ENCODE peak calls at places on chromosomes 1 and 21, in four cellular contexts. P, H, C and Z are unnamed samples. For H3K79me2, the result is how much of the 10 kb centered on the place peaks cover.

GRCh38 chr1:40901886-40902633 is 39.9 kb upstream of the CITED4 start:
- DNase-seq in P (peak), H (peak), C (no peak), Z (peak)

GRCh38 chr1:245859510-245860114 is 647.5 kb downstream of the SMYD3 start:
- DNase-seq in P (no peak), H (no peak), C (no peak), Z (no peak)

GRCh38 chr1:92317836-92318493 is 19.1 kb downstream of the RPAP2 start:
- DNase-seq in P (no peak), H (no peak), C (no peak), Z (no peak)

GRCh38 chr1:179082308-179083030 is 599 bp downstream of the TOR3A start:
- DNase-seq in P (peak), H (no peak), C (peak), Z (peak)

GRCh38 chr1:227760377-227760776 is 25.1 kb downstream of the SNAP47 start:
- DNase-seq in P (no peak), H (no peak), C (no peak), Z (no peak)

GRCh38 chr1:151701515-151701914 is 15.1 kb downstream of the CELF3 start:
- DNase-seq in P (no peak), H (no peak), C (no peak), Z (no peak)

GRCh38 chr1:184101116-184101515 is 49.6 kb downstream of the TSEN15 start:
- DNase-seq in P (no peak), H (no peak), C (no peak), Z (no peak)

GRCh38 chr21:37770496-37770895 is 145.8 kb downstream of the KCNJ6 start:
- DNase-seq in P (no peak), H (no peak), C (no peak), Z (no peak)

GRCh38 chr1:172699111-172699510 is 40.2 kb downstream of the FASLG start:
- DNase-seq in P (no peak), H (no peak), C (no peak), Z (peak)

GRCh38 chr1:38512789-38513188 is 346.8 kb downstream of the RRAGC start:
- DNase-seq in P (no peak), H (no peak), C (no peak), Z (no peak)

GRCh38 chr21:32595431-32595830 is 10.1 kb upstream of the TCP10L start:
- DNase-seq in P (no peak), H (no peak), C (no peak), Z (no peak)

GRCh38 chr1:243254233-243254926 is 701 bp downstream of the CEP170 start:
- DNase-seq in P (peak), H (peak), C (peak), Z (peak)

DNA sequence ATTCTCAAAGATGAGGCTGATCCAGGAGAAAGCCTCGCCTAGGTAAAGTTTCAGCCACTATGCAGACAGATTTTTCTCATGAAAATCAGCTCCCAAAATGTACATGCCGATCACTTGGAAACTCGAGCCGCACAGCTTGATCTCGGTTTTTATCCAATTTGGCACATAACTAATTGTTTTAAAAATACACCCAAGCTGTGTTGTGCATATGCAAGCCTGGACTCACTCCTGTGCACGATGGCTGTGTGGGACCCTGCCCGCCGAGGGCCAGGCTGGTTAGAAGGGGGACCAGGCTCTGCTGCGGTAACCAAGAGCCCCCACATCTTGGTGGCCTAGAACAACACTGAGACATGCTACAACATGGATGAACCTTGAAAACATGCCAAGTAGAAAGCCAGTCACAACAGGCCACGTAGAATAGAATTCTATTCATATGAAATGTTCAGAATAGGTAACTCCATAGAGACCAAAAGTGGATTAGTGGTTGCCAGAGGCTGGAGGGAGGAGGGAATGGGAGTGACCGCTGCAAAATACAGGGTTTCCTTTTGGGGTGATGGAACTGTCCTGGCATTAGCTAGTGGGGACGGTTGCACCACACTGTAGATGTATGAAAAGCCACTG is 16.1 kb upstream of the LDLRAP1 start:
- DNase-seq in P (no peak), H (no peak), C (no peak), Z (no peak)
- H3K79me2 ChIP-seq in P (under half), H (under half), C (under half), Z (under half)

GRCh38 chr1:110319332-110320167 is 19.6 kb upstream of the RBM15 start:
- DNase-seq in P (no peak), H (no peak), C (no peak), Z (no peak)
- H4K8ac ChIP-seq in P (no peak), H (no peak), C (no peak), Z (no peak)

DNA sequence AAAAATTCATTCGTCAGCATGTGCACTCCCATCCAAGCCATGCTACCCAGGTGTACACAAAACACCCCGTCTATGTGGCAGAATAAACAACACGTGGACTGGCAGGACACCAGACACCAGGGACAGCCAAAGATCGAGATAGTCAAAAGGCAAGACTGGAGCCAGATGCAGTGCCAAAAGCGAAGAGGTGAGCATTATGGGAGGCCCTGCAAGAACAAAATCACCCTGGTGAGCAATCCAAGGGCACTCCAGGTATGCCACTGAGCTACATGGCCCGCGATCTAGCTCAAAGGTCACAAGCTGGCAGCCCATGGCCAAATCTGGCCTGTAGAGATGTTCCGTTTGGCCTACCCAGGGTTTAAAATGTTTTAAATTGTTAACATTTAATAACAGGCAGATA is 33.7 kb downstream of the PLPP3 start:
- DNase-seq in P (no peak), H (no peak), C (no peak), Z (peak)
- H3K79me2 ChIP-seq in P (under half), H (under half), C (half or more), Z (under half)

DNA sequence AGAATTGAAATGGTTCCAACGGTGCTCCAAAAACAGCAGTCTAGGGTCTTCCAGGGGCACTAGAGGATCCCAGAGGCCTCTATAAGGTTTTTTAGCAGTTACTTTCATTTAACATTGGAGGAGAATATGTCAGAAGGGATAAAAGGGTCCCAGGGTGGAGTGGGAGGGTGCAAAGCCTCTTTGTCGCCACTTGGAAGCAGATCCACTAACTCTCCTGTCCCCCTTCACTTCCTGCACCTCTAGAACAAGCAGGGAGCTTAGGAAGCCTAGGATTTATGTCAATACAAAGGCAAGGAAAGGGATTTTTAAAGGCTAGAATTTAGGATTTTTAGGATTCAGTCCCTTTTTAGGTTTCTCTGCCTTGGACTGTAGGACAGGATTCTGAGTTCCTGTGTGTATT is 8.3 kb downstream of the PCP4L1 start:
- DNase-seq in P (no peak), H (no peak), C (no peak), Z (no peak)
- H4K8ac ChIP-seq in P (no peak), H (no peak), C (no peak), Z (no peak)

DNA sequence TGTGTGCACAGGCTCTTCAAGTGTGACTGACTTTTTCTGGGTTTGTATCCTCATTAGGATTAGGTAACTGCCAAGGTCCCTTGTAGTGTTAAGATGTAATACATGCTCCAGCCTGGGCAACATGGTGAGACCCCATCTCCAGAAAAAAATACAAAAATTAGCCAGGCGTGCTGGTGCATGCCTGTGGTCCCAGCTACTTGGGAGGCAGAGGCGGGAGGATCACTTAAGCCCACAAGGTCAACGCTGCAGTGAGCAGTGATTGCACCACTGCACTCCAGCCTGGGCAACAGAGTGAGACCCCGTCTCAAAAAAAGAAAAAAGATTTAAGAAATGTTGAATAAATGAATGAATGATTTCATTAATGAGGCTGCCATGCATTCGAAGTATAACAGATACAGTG is 15.1 kb downstream of the ZBTB17 start:
- DNase-seq in P (no peak), H (no peak), C (no peak), Z (no peak)
- H3K79me2 ChIP-seq in P (under half), H (under half), C (under half), Z (under half)

GRCh38 chr1:93662481-93663190 is 19.0 kb downstream of the BCAR3 start:
- DNase-seq in P (no peak), H (peak), C (no peak), Z (no peak)
- H4K8ac ChIP-seq in P (no peak), H (peak), C (no peak), Z (no peak)

GRCh38 chr21:44049182-44049581 is 37.1 kb downstream of the TRAPPC10 start:
- DNase-seq in P (no peak), H (no peak), C (no peak), Z (no peak)

GRCh38 chr21:44051462-44051941 is 39.4 kb downstream of the TRAPPC10 start:
- DNase-seq in P (no peak), H (no peak), C (no peak), Z (no peak)

GRCh38 chr21:44052071-44052829 is 40.1 kb downstream of the TRAPPC10 start:
- DNase-seq in P (no peak), H (no peak), C (no peak), Z (no peak)

GRCh38 chr21:44049606-44050005 is 37.5 kb downstream of the TRAPPC10 start:
- DNase-seq in P (no peak), H (no peak), C (no peak), Z (no peak)

DNA sequence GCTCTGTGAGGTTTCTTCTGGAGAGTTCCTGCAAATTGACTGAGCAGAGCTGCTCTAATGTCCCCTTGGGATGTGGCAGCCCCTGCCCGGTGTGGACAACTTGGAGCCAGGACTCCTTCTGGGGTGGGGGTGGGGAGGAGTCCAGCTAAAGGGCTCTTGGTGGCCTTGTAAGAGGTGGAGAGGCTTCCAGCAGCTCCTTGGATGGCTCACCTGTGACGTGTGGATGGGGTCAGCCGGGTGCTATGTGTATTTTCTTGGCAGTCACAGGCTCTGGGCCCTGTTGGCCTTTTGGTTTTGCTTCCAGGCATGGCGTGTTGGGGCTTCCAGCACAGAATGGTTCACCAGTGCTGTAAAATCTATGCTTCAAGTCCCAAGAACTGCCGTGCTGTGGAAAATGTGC is 38.2 kb downstream of the TRAPPC10 start:
- DNase-seq in P (no peak), H (no peak), C (no peak), Z (no peak)
- H3K79me2 ChIP-seq in P (under half), H (under half), C (under half), Z (under half)

GRCh38 chr21:44836666-44837471 is 19.0 kb upstream of the SUMO3 start:
- DNase-seq in P (no peak), H (peak), C (no peak), Z (peak)

GRCh38 chr21:44836349-44836665 is 18.4 kb upstream of the SUMO3 start:
- DNase-seq in P (no peak), H (no peak), C (no peak), Z (no peak)

GRCh38 chr21:44838951-44839350 is 21.1 kb upstream of the SUMO3 start:
- DNase-seq in P (no peak), H (no peak), C (no peak), Z (no peak)

GRCh38 chr21:44837537-44837936 is 19.7 kb upstream of the SUMO3 start:
- DNase-seq in P (no peak), H (no peak), C (no peak), Z (no peak)

DNA sequence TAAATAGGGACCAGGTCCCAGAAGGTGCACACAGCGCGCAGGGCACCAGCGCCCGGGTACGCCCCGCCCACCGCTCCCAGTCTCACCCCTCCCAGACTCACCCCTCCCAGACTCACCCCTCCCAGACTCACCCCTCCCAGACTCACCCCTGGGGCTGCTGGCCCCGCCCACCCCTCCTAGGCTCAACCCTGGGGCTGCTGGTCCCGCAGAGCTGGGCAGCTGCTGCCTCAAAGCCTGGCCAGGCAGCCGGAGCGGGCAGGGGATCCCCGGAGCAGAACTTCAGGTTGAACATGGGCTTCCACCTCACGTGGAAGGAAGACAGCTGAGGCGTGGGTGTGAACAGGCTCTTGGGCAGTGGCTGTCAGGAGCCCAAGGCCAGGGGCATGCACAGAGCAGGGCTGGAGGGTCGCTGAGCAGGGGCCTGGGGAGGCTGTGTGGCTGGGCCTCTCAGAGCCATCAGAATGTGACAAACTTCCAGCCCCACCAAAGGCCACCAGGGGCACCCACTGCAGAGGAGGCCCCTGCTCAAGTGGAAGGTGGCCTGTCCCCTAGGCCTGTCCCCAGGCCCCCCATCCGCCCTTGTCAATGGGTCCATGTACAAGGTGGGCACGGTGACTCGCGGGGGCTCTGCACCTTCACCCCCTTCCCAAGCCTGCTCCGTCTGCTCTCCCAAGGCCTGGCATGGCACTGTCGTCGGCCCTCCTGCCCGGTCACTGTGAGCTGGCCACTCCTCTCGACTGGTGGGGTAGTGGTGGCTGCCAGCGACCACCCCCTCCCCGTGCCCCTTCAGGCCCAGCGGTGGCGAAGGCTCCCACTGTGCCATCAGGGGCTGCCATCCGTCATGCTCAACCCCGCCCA is 20.4 kb upstream of the SUMO3 start:
- DNase-seq in P (no peak), H (no peak), C (no peak), Z (no peak)
- H4K8ac ChIP-seq in P (no peak), H (no peak), C (peak), Z (no peak)